ENCODE peak calls at places on chromosomes 5 and 9, in eight cellular contexts. I, X, B, S, C, M, L and U are unnamed samples.

GRCh38 chr9:129026442-129027223 is 1.5 kb downstream of the SH3GLB2 start:
- DNase-seq in I (peak; percentile 46), X (peak; percentile 55), B (no peak), S (no peak), C (no peak), M (no peak), L (peak; percentile 45), U (no peak)

GRCh38 chr5:143481697-143482531 is 78.4 kb upstream of the NR3C1 start:
- DNase-seq in I (no peak), X (no peak), B (no peak), S (no peak), C (no peak), M (no peak), L (peak; percentile 70), U (no peak)

GRCh38 chr5:110548171-110548570 is 178.3 kb downstream of the TMEM232 start:
- DNase-seq in I (no peak), X (no peak), B (no peak), S (no peak), C (no peak), M (no peak), L (no peak), U (no peak)

GRCh38 chr5:171469336-171469735 is 49.9 kb downstream of the FGF18 start:
- DNase-seq in I (no peak), X (no peak), B (no peak), S (no peak), C (no peak), M (no peak), L (no peak), U (no peak)

GRCh38 chr5:113047234-113047633 is 70.6 kb downstream of the DCP2 start:
- DNase-seq in I (peak; percentile 89), X (no peak), B (no peak), S (no peak), C (no peak), M (no peak), L (no peak), U (peak; percentile 66)

GRCh38 chr5:149002761-149003689 is 59.8 kb downstream of the SH3TC2 start:
- DNase-seq in I (peak; percentile 51), X (no peak), B (no peak), S (no peak), C (no peak), M (no peak), L (peak; percentile 47), U (peak; percentile 63)

GRCh38 chr5:67971223-67971830 is 244.2 kb upstream of the PIK3R1 start:
- DNase-seq in I (no peak), X (no peak), B (peak; percentile 66), S (peak; percentile 65), C (no peak), M (no peak), L (peak; percentile 84), U (no peak)

GRCh38 chr5:1107167-1108007 is 4.5 kb downstream of the SLC12A7 start:
- DNase-seq in I (no peak), X (no peak), B (no peak), S (no peak), C (no peak), M (no peak), L (no peak), U (no peak)

GRCh38 chr9:6007770-6008168 is 7.7 kb downstream of the RANBP6 start:
- DNase-seq in I (peak; percentile 90), X (peak; percentile 88), B (peak; percentile 18), S (no peak), C (peak; percentile 11), M (peak; percentile 53), L (peak; percentile 85), U (peak; percentile 85)

GRCh38 chr5:8958602-8959001 is 587.3 kb downstream of the SEMA5A start:
- DNase-seq in I (no peak), X (no peak), B (no peak), S (no peak), C (no peak), M (peak; percentile 6), L (no peak), U (no peak)

GRCh38 chr9:80449513-80449912 is 877.7 kb downstream of the TLE4 start:
- DNase-seq in I (no peak), X (no peak), B (no peak), S (no peak), C (no peak), M (no peak), L (no peak), U (no peak)

GRCh38 chr9:114908796-114909448 is 21.5 kb downstream of the TNFSF8 start:
- DNase-seq in I (peak; percentile 29), X (no peak), B (no peak), S (no peak), C (no peak), M (no peak), L (no peak), U (peak; percentile 53)

GRCh38 chr5:112757468-112758208 is 20.0 kb downstream of the APC start:
- DNase-seq in I (peak; percentile 72), X (peak; percentile 78), B (no peak), S (peak; percentile 32), C (peak; percentile 43), M (peak; percentile 57), L (peak; percentile 90), U (peak; percentile 34)

GRCh38 chr5:107486489-107486888 is 184.2 kb downstream of the EFNA5 start:
- DNase-seq in I (no peak), X (no peak), B (peak; percentile 52), S (no peak), C (no peak), M (no peak), L (no peak), U (peak; percentile 66)